ENCODE peak calls at places on chromosome 1, in five cellular contexts. L, M, H, W and X are unnamed samples.

GRCh38 chr1:53562256-53562982 is 103.2 kb downstream of the DMRTB1 start:
- DNase-seq in W (no peak), M (no peak), H (no peak), L (no peak), X (no peak)

GRCh38 chr1:171912509-171913185 is 71.3 kb downstream of the DNM3 start:
- DNase-seq in L (no peak), M (no peak), W (no peak), H (no peak), X (no peak)

GRCh38 chr1:185435696-185436379 is 118.8 kb upstream of the IVNS1ABP start:
- DNase-seq in W (no peak), H (no peak), M (no peak), L (no peak), X (no peak)

GRCh38 chr1:109984456-109985250 is at the start of gene AHCYL1:
- DNase-seq in L (peak; percentile 97), M (peak; percentile 99), W (peak; percentile 99), H (peak; percentile 99), X (peak; percentile 90)

GRCh38 chr1:192592493-192592892 is 16.9 kb downstream of the RGS1 start:
- DNase-seq in W (no peak), M (no peak), H (no peak), L (no peak), X (no peak)

GRCh38 chr1:16153999-16154673 is 1.7 kb downstream of the EPHA2 start:
- DNase-seq in M (no peak), W (no peak), H (no peak), L (no peak), X (no peak)

GRCh38 chr1:9406111-9406510 is 113.4 kb downstream of the SPSB1 start:
- DNase-seq in H (no peak), W (no peak), M (no peak), L (no peak), X (no peak)

GRCh38 chr1:245978915-245979314 is 528.2 kb downstream of the SMYD3 start:
- DNase-seq in L (no peak), W (no peak), H (no peak), M (no peak), X (no peak)

GRCh38 chr1:151371744-151372410 is 628 bp downstream of the SELENBP1 start:
- DNase-seq in H (no peak), W (no peak), M (no peak), L (no peak), X (no peak)